ENCODE peak calls at places on chromosomes 12 and 14, in five cellular contexts. K, G, J, H and O are unnamed samples.
A peak's percentile ranks its signal among the peaks of the same experiment; 100 is the strongest.

GRCh38 chr12:126424696-126425095 is 1359.5 kb downstream of the AACS start:
- DNase-seq in K (no peak), G (no peak), J (no peak), H (no peak), O (no peak)

GRCh38 chr14:75279153-75279738 is 618 bp downstream of the FOS start:
- DNase-seq in K (peak; percentile 47), G (peak; percentile 83), J (no peak), H (peak; percentile 78), O (peak; percentile 72)

GRCh38 chr12:69167648-69168165 is 71.7 kb upstream of the CPSF6 start:
- DNase-seq in K (no peak), G (no peak), J (no peak), H (no peak), O (no peak)

GRCh38 chr14:89805501-89805900 is 149.0 kb downstream of the EFCAB11 start:
- DNase-seq in K (no peak), G (peak; percentile 62), J (no peak), H (no peak), O (no peak)

GRCh38 chr12:62866451-62867082 is 68.4 kb downstream of the PPM1H start:
- DNase-seq in K (peak; percentile 81), G (peak; percentile 77), J (no peak), H (no peak), O (no peak)

GRCh38 chr12:91108196-91108595 is 3.1 kb downstream of the LUM start:
- DNase-seq in K (no peak), G (no peak), J (no peak), H (no peak), O (no peak)

GRCh38 chr12:6954754-6955461 is 3.8 kb downstream of the PTPN6 start:
- DNase-seq in K (no peak), G (no peak), J (no peak), H (peak; percentile 31), O (no peak)

GRCh38 chr14:104555621-104556255 is 23.8 kb upstream of the C14orf180 start:
- DNase-seq in K (no peak), G (no peak), J (no peak), H (no peak), O (no peak)

GRCh38 chr12:15322164-15323054 is at the start of gene PTPRO:
- DNase-seq in K (no peak), G (no peak), J (peak; percentile 59), H (no peak), O (no peak)

GRCh38 chr12:5407457-5407856 is 24.5 kb upstream of the NTF3 start:
- DNase-seq in K (no peak), G (peak; percentile 65), J (peak; percentile 1), H (no peak), O (no peak)

GRCh38 chr14:30621354-30621953 is 665 bp upstream of the SCFD1 start:
- DNase-seq in K (no peak), G (peak; percentile 3), J (peak; percentile 1), H (no peak), O (peak; percentile 55)

DNA sequence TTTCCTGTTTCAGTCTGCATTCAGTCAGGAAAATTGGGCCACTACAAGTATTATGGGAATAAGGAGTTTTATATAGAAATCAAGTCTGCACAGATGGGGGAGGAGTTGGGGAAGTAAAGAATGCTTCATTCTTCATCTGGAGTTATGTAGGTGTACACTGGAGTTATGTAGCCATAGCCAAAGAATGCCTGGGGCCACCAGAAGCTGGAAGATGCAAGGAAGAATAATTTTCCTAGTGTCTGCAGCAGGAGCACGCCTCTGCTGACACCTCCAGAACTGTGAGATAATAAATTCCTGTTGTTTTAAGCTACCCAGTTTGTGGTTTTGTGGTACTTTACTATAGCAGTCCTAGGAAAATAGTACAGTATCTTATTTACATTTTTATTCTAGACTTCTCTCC is 333.4 kb downstream of the NELL2 start:
- DNase-seq in K (no peak), G (no peak), J (no peak), H (no peak), O (no peak)
- H3K4me1 ChIP-seq in K (no peaks in the 10 kb centered on the region), G (no peaks in the 10 kb centered on the region), J (no peaks in the 10 kb centered on the region), H (no peaks in the 10 kb centered on the region), O (no peaks in the 10 kb centered on the region)

DNA sequence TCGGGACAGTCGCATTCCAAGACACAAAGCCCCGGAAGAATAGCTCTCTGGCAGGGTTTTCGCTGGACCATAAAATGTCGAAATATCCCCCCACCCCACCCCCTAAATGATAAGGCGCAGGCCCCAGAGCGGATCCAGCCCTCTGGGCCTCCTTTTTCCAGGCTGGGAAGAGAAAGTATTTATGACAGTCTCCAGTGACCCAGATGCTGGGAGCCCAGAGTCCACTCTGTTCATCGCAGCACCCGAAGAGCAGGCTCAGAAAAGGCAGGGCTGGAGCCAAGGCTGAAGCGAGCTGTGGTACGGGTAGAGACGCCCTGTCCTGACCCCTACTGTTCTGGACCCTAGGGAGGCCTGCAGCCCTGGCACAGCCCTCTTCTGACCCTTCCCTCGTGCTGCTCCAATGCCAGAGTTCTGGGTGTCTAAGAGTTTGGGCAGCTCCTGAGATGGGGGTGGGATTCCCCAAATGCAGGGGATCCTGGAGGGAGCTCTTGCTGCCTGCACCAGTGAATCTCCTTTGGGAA is 2.0 kb upstream of the HOXC8 start:
- DNase-seq in K (no peak), G (no peak), J (no peak), H (no peak), O (no peak)
- H3K27me3 ChIP-seq in K (no peaks in the 10 kb centered on the region), G (peaks cover 90% of the 10 kb centered on the region), J (peaks cover 98% of the 10 kb centered on the region), H (peaks cover 92% of the 10 kb centered on the region), O (no peaks in the 10 kb centered on the region)

DNA sequence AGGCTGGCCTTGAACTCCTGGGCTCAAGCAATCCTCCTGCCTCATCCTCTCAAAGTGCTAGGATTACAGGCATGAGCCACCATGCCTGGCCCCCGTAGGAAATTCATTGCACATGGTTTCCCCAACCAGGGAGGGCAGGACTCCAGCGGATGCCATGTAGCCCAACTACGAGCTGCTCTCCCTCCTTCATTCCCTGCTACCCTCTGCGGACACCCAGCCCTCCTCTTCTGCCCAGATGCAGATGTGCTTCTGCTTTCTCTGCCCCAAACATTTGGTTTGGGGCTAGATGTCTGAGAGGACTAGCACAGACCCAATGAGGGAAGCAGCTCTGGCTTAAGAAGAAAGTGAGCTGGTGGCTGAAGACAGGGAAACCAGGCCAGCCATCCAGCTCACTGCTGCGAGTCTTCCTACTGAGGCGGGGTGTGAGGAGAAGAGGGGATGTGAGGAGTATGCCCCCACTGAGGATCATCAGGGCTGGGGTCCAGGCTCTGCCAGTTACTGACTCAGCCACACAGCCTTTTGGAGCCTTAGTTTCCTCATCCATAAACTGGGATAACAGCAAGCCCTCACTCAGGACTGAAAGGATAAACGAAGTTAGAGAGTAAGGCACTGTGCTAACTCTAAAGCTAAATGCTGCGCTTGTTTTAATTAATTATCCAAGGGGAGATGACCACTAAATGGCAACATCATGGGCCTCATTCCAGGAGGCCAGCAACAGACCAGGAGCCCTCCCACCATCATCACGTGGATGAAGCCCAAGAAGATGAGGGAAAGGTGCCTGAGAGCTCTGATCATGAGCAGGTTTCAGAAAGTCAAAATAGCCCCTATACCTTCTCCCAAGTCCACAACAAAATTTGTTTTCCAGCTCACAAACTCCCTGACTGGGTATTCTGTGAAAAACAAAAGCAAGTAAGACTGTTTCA is 10.9 kb downstream of the CTDSP2 start:
- DNase-seq in K (peak; percentile 88), G (no peak), J (no peak), H (no peak), O (no peak)
- H3K4me1 ChIP-seq in K (peaks cover 68% of the 10 kb centered on the region), G (peaks cover 63% of the 10 kb centered on the region), J (peaks cover 46% of the 10 kb centered on the region), H (peaks cover 100% of the 10 kb centered on the region), O (peaks cover 94% of the 10 kb centered on the region)

DNA sequence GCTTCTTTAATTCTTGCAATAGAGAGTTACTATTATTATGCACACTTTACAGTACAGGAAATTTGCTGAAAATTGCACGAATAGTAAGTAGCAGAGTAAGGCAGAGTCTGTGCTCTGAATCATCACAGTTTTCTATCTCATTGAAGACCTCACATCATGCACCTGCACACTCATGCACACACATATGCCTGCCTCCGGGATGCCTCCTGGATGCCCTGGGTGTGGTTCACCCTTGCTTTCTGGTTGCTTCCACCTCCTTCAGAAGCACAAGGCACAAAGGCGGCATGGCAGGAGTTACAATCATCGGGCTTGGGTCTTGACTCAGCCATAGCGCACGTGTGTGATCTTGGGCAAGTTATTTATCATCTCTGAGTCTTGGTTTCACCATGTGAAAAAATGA is 564.0 kb downstream of the VRK1 start:
- DNase-seq in K (no peak), G (no peak), J (no peak), H (no peak), O (no peak)
- H3K27me3 ChIP-seq in K (no peaks in the 10 kb centered on the region), G (no peaks in the 10 kb centered on the region), J (no peaks in the 10 kb centered on the region), H (no peaks in the 10 kb centered on the region), O (no peaks in the 10 kb centered on the region)

DNA sequence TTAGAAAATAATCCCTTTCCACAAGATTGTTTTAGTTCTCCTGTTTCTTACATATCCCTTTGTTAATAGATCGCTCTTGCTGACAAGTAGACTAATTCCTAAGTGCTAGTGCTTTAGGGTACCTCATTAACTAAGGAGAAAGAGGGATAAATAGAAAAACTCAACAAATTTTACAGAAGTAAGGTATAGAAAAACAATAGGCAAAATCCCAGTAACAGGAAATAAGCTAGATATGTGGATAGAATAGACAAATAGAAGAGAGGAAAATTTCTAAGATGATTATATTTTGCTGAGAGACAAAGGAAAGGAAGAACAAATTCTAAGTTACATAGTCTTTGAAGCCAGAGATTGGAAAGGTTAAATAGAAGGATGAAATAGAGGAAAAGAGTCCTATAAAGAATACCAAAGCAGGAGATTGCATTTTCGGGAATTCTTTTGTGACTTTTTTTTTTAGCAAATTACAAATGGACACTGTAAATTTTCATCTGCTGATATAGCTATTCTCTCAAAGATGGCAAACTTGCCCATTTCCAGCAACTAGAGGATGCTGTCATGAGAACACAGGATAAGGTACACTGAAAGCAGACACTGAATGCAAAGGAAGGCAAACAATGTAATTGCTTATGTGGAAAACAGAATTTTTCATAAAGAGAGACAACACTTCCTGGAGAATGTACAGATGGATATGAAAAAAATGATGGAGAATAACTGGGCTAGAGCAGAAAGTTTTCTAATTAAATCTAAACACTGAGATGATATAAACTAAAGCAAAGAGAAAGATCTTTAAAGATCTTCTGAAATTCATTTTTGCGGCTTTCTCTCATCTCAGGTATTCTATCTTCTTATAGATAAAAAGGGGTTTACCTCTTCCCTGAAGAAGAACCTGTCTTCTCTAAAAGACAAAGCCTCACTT is 765 bp downstream of the CD69 start:
- DNase-seq in K (no peak), G (no peak), J (no peak), H (no peak), O (no peak)
- H3K4me1 ChIP-seq in K (peaks cover 8% of the 10 kb centered on the region), G (no peaks in the 10 kb centered on the region), J (peaks cover 6% of the 10 kb centered on the region), H (peaks cover 39% of the 10 kb centered on the region), O (no peaks in the 10 kb centered on the region)

DNA sequence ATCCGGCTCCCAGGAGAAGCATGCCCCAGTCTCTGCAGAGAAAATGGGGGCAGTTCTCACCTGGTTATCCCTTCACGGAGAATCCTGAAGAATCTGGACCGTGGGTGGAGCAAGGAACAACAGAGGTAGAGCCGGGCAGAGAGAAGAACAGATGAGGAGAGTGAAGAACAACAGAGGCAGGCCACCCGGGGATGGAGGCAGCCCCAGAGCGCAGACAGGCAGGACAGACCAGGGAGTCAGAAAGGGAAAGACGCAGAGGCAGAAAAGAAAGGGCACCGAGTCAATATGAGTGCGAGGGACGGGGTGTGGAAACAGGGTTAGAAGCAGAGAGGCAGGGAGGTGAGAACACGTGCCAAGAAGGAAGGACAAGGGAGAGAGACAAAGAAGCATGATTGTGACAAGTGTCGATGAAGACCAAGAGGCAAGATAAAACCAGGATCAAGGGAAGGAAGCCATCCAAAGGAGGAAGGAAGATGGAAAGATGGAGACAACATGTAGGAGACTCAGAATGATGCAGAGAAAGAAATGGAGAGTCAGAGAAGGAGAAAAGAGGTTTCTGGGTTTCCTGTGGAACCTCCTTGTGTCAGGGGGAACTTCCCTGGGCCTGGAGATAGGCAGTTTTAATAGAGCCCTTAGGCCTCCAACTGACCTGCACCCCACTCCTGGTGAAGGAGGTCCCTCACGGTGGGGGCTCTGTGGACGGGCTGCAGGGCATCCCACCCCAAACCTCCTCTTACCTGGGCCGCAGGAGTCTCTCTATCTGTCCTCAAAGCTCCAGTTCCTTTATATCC is at the start of gene MYH6:
- DNase-seq in K (no peak), G (no peak), J (no peak), H (no peak), O (no peak)
- H3K27me3 ChIP-seq in K (peaks cover 25% of the 10 kb centered on the region), G (peaks cover 57% of the 10 kb centered on the region), J (no peaks in the 10 kb centered on the region), H (no peaks in the 10 kb centered on the region), O (no peaks in the 10 kb centered on the region)